ENCODE peak calls at places on chromosomes 13 and 19, in six cellular contexts. One of them, this sample, is unnamed.
A peak's percentile ranks its signal among the peaks of the same experiment; 100 is the strongest.

GRCh38 chr19:31415322-31415721 is 66.1 kb upstream of the TSHZ3 start:
- DNase-seq in K562: no peak
- DNase-seq in SK-N-SH: no peak
- DNase-seq in H1: no peak
- DNase-seq in HepG2: no peak
- DNase-seq in GM12878: no peak
- DNase-seq in this sample: no peak

GRCh38 chr19:51735759-51736449 is 12.1 kb upstream of the HAS1 start:
- DNase-seq in H1: no peak
- DNase-seq in HepG2: no peak
- DNase-seq in K562: peak; percentile 45
- DNase-seq in SK-N-SH: no peak
- DNase-seq in GM12878: no peak
- DNase-seq in this sample: no peak

GRCh38 chr19:3849092-3849491 is 19.7 kb downstream of the ZFR2 start:
- DNase-seq in SK-N-SH: peak; percentile 57
- DNase-seq in HepG2: peak; percentile 33
- DNase-seq in K562: peak; percentile 82
- DNase-seq in GM12878: no peak
- DNase-seq in H1: no peak
- DNase-seq in this sample: peak; percentile 56

GRCh38 chr19:4722671-4723464 is 774 bp downstream of the DPP9 start:
- DNase-seq in SK-N-SH: no peak
- DNase-seq in GM12878: no peak
- DNase-seq in HepG2: no peak
- DNase-seq in K562: no peak
- DNase-seq in H1: no peak
- DNase-seq in this sample: peak; percentile 61

GRCh38 chr19:1251233-1251502 is 2.8 kb downstream of the MIDN start:
- DNase-seq in GM12878: no peak
- DNase-seq in K562: peak; percentile 75
- DNase-seq in SK-N-SH: peak; percentile 62
- DNase-seq in HepG2: peak; percentile 37
- DNase-seq in H1: no peak
- DNase-seq in this sample: no peak

GRCh38 chr13:18947376-18947977 is 234.1 kb downstream of the TUBA3C start:
- DNase-seq in K562: no peak
- DNase-seq in SK-N-SH: no peak
- DNase-seq in HepG2: no peak
- DNase-seq in GM12878: no peak
- DNase-seq in H1: no peak
- DNase-seq in this sample: no peak

GRCh38 chr13:85223883-85224656 is 575.1 kb downstream of the SLITRK6 start:
- DNase-seq in SK-N-SH: no peak
- DNase-seq in GM12878: no peak
- DNase-seq in H1: no peak
- DNase-seq in K562: no peak
- DNase-seq in HepG2: no peak
- DNase-seq in this sample: no peak

GRCh38 chr19:33395561-33396550 is 22.3 kb downstream of the CEBPG start:
- DNase-seq in H1: no peak
- DNase-seq in SK-N-SH: peak; percentile 22
- DNase-seq in HepG2: no peak
- DNase-seq in K562: no peak
- DNase-seq in GM12878: no peak
- DNase-seq in this sample: no peak

GRCh38 chr13:46288570-46289259 is 77.0 kb downstream of the LRRC63 start:
- DNase-seq in K562: peak; percentile 26
- DNase-seq in SK-N-SH: peak; percentile 39
- DNase-seq in HepG2: peak; percentile 27
- DNase-seq in H1: no peak
- DNase-seq in GM12878: peak; percentile 19
- DNase-seq in this sample: no peak

GRCh38 chr13:93963266-93964131 is 516.0 kb downstream of the DCT start:
- DNase-seq in HepG2: peak; percentile 83
- DNase-seq in H1: no peak
- DNase-seq in K562: no peak
- DNase-seq in GM12878: no peak
- DNase-seq in SK-N-SH: no peak
- DNase-seq in this sample: no peak

GRCh38 chr13:59774511-59774911 is 389.2 kb downstream of the DIAPH3 start:
- DNase-seq in GM12878: no peak
- DNase-seq in H1: no peak
- DNase-seq in HepG2: peak; percentile 49
- DNase-seq in SK-N-SH: no peak
- DNase-seq in K562: no peak
- DNase-seq in this sample: no peak

GRCh38 chr19:6890421-6890913 is 3.1 kb downstream of the ADGRE1 start:
- DNase-seq in K562: no peak
- DNase-seq in SK-N-SH: no peak
- DNase-seq in HepG2: no peak
- DNase-seq in GM12878: no peak
- DNase-seq in H1: no peak
- DNase-seq in this sample: no peak

GRCh38 chr13:113918981-113919646 is 54.8 kb downstream of the C13orf46 start:
- DNase-seq in GM12878: no peak
- DNase-seq in SK-N-SH: no peak
- DNase-seq in HepG2: no peak
- DNase-seq in K562: no peak
- DNase-seq in H1: no peak
- DNase-seq in this sample: no peak

GRCh38 chr19:17511724-17512573 is 500 bp downstream of the PGLS start:
- DNase-seq in K562: peak; percentile 80
- DNase-seq in HepG2: peak; percentile 79
- DNase-seq in SK-N-SH: peak; percentile 93
- DNase-seq in H1: peak; percentile 71
- DNase-seq in GM12878: peak; percentile 77
- DNase-seq in this sample: peak; percentile 74

GRCh38 chr13:74290324-74290773 is 156.1 kb upstream of the KLF12 start:
- DNase-seq in H1: no peak
- DNase-seq in GM12878: no peak
- DNase-seq in K562: no peak
- DNase-seq in HepG2: peak; percentile 9
- DNase-seq in SK-N-SH: peak; percentile 47
- DNase-seq in this sample: no peak
- TF ChIP-seq TAF1 in H1: no peak
- TF ChIP-seq TAF1 in GM12878: no peak
- TF ChIP-seq TAF1 in K562: no peak
- TF ChIP-seq TAF1 in HepG2: no peak
- TF ChIP-seq TAF1 in SK-N-SH: no peak
- TF ChIP-seq TAF1 in this sample: no peak

DNA sequence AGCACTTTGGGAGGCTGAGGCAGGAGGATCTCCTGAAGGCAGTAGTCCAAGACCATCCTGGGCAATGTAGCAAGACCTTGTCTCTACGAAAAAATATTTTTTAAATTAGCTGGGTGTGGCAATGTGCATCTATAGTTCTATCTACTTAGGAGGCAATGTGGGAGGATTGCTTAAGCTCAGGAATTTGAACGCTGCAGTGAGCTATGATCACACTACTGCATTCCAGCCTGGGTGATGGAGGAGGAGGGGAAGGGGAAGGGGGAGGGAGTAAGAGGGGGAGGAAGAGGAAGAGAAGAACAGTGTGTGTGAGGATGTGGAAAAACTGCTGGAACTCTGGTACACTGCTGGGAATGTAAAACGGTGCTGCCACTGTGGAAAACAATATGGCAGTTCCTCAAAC is 9.2 kb upstream of the CLIP3 start:
- DNase-seq in K562: no peak
- DNase-seq in H1: no peak
- DNase-seq in SK-N-SH: no peak
- DNase-seq in HepG2: peak; percentile 87
- DNase-seq in GM12878: no peak
- DNase-seq in this sample: no peak
- TF ChIP-seq POLR2AphosphoS5 in K562: no peak
- TF ChIP-seq POLR2AphosphoS5 in H1: no peak
- TF ChIP-seq POLR2AphosphoS5 in SK-N-SH: no peak
- TF ChIP-seq POLR2AphosphoS5 in HepG2: no peak
- TF ChIP-seq POLR2AphosphoS5 in GM12878: no peak
- TF ChIP-seq POLR2AphosphoS5 in this sample: no peak

DNA sequence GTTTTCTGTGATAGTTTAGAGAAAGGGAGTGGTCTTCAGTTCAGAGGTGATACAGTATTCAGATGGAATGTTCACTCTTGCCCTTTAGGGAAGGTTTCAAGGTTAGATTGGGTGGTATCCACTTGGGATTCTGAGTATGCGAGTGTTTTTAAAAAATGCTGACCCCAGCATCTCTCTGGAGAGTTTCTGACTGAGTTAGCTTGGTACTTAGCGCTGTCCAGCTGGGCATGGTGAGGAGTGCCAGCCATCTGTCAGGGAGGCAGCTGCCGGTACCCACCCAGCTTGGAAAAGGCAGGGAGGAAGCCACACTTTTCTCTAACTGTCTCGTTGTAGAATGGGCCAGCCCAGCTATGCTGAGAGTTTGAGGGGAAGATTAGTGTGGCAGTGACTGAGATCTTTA is 63.3 kb downstream of the ARHGEF7 start:
- DNase-seq in H1: no peak
- DNase-seq in K562: no peak
- DNase-seq in SK-N-SH: no peak
- DNase-seq in GM12878: no peak
- DNase-seq in HepG2: no peak
- DNase-seq in this sample: no peak
- TF ChIP-seq TAF1 in H1: no peak
- TF ChIP-seq TAF1 in K562: no peak
- TF ChIP-seq TAF1 in SK-N-SH: no peak
- TF ChIP-seq TAF1 in GM12878: no peak
- TF ChIP-seq TAF1 in HepG2: no peak
- TF ChIP-seq TAF1 in this sample: no peak

GRCh38 chr13:98976338-98976737 is 1.5 kb downstream of the DOCK9 start:
- DNase-seq in H1: no peak
- DNase-seq in GM12878: no peak
- DNase-seq in SK-N-SH: no peak
- DNase-seq in K562: no peak
- DNase-seq in HepG2: no peak
- DNase-seq in this sample: no peak

GRCh38 chr13:98977568-98978270 is at the start of gene DOCK9:
- DNase-seq in K562: no peak
- DNase-seq in SK-N-SH: no peak
- DNase-seq in HepG2: no peak
- DNase-seq in GM12878: no peak
- DNase-seq in H1: no peak
- DNase-seq in this sample: no peak

GRCh38 chr13:98976941-98977340 is 923 bp downstream of the DOCK9 start:
- DNase-seq in GM12878: no peak
- DNase-seq in SK-N-SH: no peak
- DNase-seq in HepG2: no peak
- DNase-seq in K562: no peak
- DNase-seq in H1: no peak
- DNase-seq in this sample: no peak

GRCh38 chr13:98974053-98974452 is 3.8 kb downstream of the DOCK9 start:
- DNase-seq in SK-N-SH: no peak
- DNase-seq in K562: peak; percentile 10
- DNase-seq in HepG2: no peak
- DNase-seq in H1: no peak
- DNase-seq in GM12878: no peak
- DNase-seq in this sample: no peak

DNA sequence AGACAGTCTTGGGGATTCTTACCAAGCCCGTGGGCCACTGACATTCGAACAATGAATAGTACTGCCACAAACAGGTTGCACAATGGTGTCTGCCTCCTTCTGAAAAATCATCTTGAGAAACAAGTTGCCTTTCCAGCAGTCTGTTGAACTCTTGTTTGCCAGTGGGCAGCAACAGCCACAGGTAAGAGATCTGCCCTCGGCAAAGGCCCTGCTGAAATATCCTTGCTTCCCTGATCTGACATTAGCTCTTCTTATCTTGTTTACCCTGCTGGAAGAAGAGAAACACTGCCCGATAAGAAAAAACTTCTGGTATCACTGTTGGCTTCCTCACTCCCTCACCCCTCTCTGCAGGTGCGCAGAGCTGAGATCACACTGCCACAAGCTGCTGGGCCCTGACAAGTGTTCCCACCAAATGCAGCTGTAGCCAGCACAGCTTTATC is 2.0 kb downstream of the DOCK9 start:
- DNase-seq in H1: no peak
- DNase-seq in K562: peak; percentile 66
- DNase-seq in SK-N-SH: no peak
- DNase-seq in HepG2: no peak
- DNase-seq in GM12878: no peak
- DNase-seq in this sample: no peak
- TF ChIP-seq POLR2AphosphoS5 in H1: no peak
- TF ChIP-seq POLR2AphosphoS5 in K562: peak; percentile 88
- TF ChIP-seq POLR2AphosphoS5 in SK-N-SH: no peak
- TF ChIP-seq POLR2AphosphoS5 in HepG2: no peak
- TF ChIP-seq POLR2AphosphoS5 in GM12878: no peak
- TF ChIP-seq POLR2AphosphoS5 in this sample: no peak

GRCh38 chr13:28541966-28542365 is 47.0 kb upstream of the FLT1 start:
- DNase-seq in HepG2: no peak
- DNase-seq in H1: no peak
- DNase-seq in SK-N-SH: no peak
- DNase-seq in GM12878: no peak
- DNase-seq in K562: no peak
- DNase-seq in this sample: no peak
- TF ChIP-seq TAF1 in HepG2: no peak
- TF ChIP-seq TAF1 in H1: no peak
- TF ChIP-seq TAF1 in SK-N-SH: no peak
- TF ChIP-seq TAF1 in GM12878: no peak
- TF ChIP-seq TAF1 in K562: no peak
- TF ChIP-seq TAF1 in this sample: no peak